ENCODE peak calls at places on chromosomes 11 and 22, in six cellular contexts. One of them, this sample, is unnamed.

GRCh38 chr11:104148696-104149095 is 15.3 kb downstream of the PDGFD start:
- DNase-seq in mesothelial cell of epicardium: no peak
- DNase-seq in glutamatergic neuron: no peak
- DNase-seq in endothelial cell: no peak
- DNase-seq in MCF 10A: no peak
- DNase-seq in LHCN-M2: no peak
- DNase-seq in this sample: no peak

GRCh38 chr11:63490551-63491239 is at the start of gene PLAAT5:
- DNase-seq in mesothelial cell of epicardium: no peak
- DNase-seq in glutamatergic neuron: peak; percentile 59
- DNase-seq in endothelial cell: peak; percentile 32
- DNase-seq in MCF 10A: no peak
- DNase-seq in LHCN-M2: no peak
- DNase-seq in this sample: no peak

GRCh38 chr22:36588285-36588684 is 59.3 kb upstream of the EIF3D start:
- DNase-seq in mesothelial cell of epicardium: no peak
- DNase-seq in glutamatergic neuron: no peak
- DNase-seq in endothelial cell: no peak
- DNase-seq in MCF 10A: no peak
- DNase-seq in LHCN-M2: no peak
- DNase-seq in this sample: no peak

GRCh38 chr11:119668685-119669084 is 60.3 kb downstream of the NECTIN1 start:
- DNase-seq in mesothelial cell of epicardium: no peak
- DNase-seq in glutamatergic neuron: no peak
- DNase-seq in endothelial cell: no peak
- DNase-seq in MCF 10A: no peak
- DNase-seq in LHCN-M2: no peak
- DNase-seq in this sample: no peak

GRCh38 chr11:118277312-118277711 is 13.2 kb upstream of the MPZL2 start:
- DNase-seq in mesothelial cell of epicardium: no peak
- DNase-seq in glutamatergic neuron: no peak
- DNase-seq in endothelial cell: no peak
- DNase-seq in MCF 10A: peak; percentile 67
- DNase-seq in LHCN-M2: no peak
- DNase-seq in this sample: peak; percentile 72

GRCh38 chr11:2436013-2436520 is 8.2 kb downstream of the TRPM5 start:
- DNase-seq in mesothelial cell of epicardium: no peak
- DNase-seq in glutamatergic neuron: peak; percentile 9
- DNase-seq in endothelial cell: no peak
- DNase-seq in MCF 10A: no peak
- DNase-seq in LHCN-M2: no peak
- DNase-seq in this sample: peak; percentile 44

GRCh38 chr22:24305260-24305692 is 34.6 kb downstream of the SPECC1L start:
- DNase-seq in mesothelial cell of epicardium: no peak
- DNase-seq in glutamatergic neuron: no peak
- DNase-seq in endothelial cell: no peak
- DNase-seq in MCF 10A: no peak
- DNase-seq in LHCN-M2: no peak
- DNase-seq in this sample: no peak

GRCh38 chr11:28697920-28698827 is 590.0 kb downstream of the METTL15 start:
- DNase-seq in mesothelial cell of epicardium: peak; percentile 20
- DNase-seq in glutamatergic neuron: peak; percentile 79
- DNase-seq in endothelial cell: peak; percentile 75
- DNase-seq in MCF 10A: peak; percentile 79
- DNase-seq in LHCN-M2: peak; percentile 68
- DNase-seq in this sample: no peak

GRCh38 chr22:41845380-41846267 is 12.7 kb downstream of the SREBF2 start:
- DNase-seq in mesothelial cell of epicardium: no peak
- DNase-seq in glutamatergic neuron: no peak
- DNase-seq in endothelial cell: no peak
- DNase-seq in MCF 10A: no peak
- DNase-seq in LHCN-M2: no peak
- DNase-seq in this sample: no peak

GRCh38 chr11:27869701-27870100 is 169.4 kb upstream of the BDNF start:
- DNase-seq in mesothelial cell of epicardium: no peak
- DNase-seq in glutamatergic neuron: no peak
- DNase-seq in endothelial cell: no peak
- DNase-seq in MCF 10A: no peak
- DNase-seq in LHCN-M2: no peak
- DNase-seq in this sample: no peak

GRCh38 chr11:120255519-120255866 is 15.6 kb downstream of the POU2F3 start:
- DNase-seq in mesothelial cell of epicardium: no peak
- DNase-seq in glutamatergic neuron: no peak
- DNase-seq in endothelial cell: no peak
- DNase-seq in MCF 10A: no peak
- DNase-seq in LHCN-M2: no peak
- DNase-seq in this sample: no peak

GRCh38 chr22:37080438-37080837 is 28.9 kb downstream of the KCTD17 start:
- DNase-seq in mesothelial cell of epicardium: no peak
- DNase-seq in glutamatergic neuron: no peak
- DNase-seq in endothelial cell: no peak
- DNase-seq in MCF 10A: no peak
- DNase-seq in LHCN-M2: no peak
- DNase-seq in this sample: no peak

GRCh38 chr11:34251640-34251980 is 106.2 kb downstream of the ABTB2 start:
- DNase-seq in mesothelial cell of epicardium: no peak
- DNase-seq in glutamatergic neuron: no peak
- DNase-seq in endothelial cell: no peak
- DNase-seq in MCF 10A: no peak
- DNase-seq in LHCN-M2: peak; percentile 47
- DNase-seq in this sample: no peak

GRCh38 chr11:41536001-41536568 is 76.6 kb upstream of the LRRC4C start:
- DNase-seq in mesothelial cell of epicardium: no peak
- DNase-seq in glutamatergic neuron: no peak
- DNase-seq in endothelial cell: no peak
- DNase-seq in MCF 10A: no peak
- DNase-seq in LHCN-M2: no peak
- DNase-seq in this sample: no peak

GRCh38 chr11:16318320-16318719 is 38.0 kb downstream of the SOX6 start:
- DNase-seq in mesothelial cell of epicardium: no peak
- DNase-seq in glutamatergic neuron: no peak
- DNase-seq in endothelial cell: no peak
- DNase-seq in MCF 10A: no peak
- DNase-seq in LHCN-M2: no peak
- DNase-seq in this sample: no peak

GRCh38 chr22:48424201-48424627 is 1403.5 kb downstream of the BRD1 start:
- DNase-seq in mesothelial cell of epicardium: no peak
- DNase-seq in glutamatergic neuron: no peak
- DNase-seq in endothelial cell: no peak
- DNase-seq in MCF 10A: no peak
- DNase-seq in LHCN-M2: no peak
- DNase-seq in this sample: no peak

GRCh38 chr11:88308576-88308975 is 29.0 kb downstream of the CTSC start:
- DNase-seq in mesothelial cell of epicardium: no peak
- DNase-seq in glutamatergic neuron: no peak
- DNase-seq in endothelial cell: no peak
- DNase-seq in MCF 10A: no peak
- DNase-seq in LHCN-M2: no peak
- DNase-seq in this sample: no peak

GRCh38 chr11:8261921-8262551 is 1.6 kb downstream of the LMO1 start:
- DNase-seq in mesothelial cell of epicardium: no peak
- DNase-seq in glutamatergic neuron: no peak
- DNase-seq in endothelial cell: no peak
- DNase-seq in MCF 10A: no peak
- DNase-seq in LHCN-M2: no peak
- DNase-seq in this sample: no peak

This sample was measured in RWPE2.